ENCODE peak calls at places on chromosomes 7 and 10, in seven cellular contexts. I is fibroblast of lung, U is GM23248, J is heart right ventricle, S is suprapubic skin, K is tibial artery, V is mesendoderm. E is an unnamed sample. For H3K36me3, the result is how much of the 10 kb centered on the place peaks cover.

GRCh38 chr7:74329225-74329624 is 40.0 kb downstream of the CLIP2 start:
- DNase-seq in I (no peak), U (no peak), J (no peak), S (no peak), K (no peak), V (no peak), E (no peak)

GRCh38 chr10:33233191-33233590 is 101.3 kb downstream of the NRP1 start:
- DNase-seq in I (no peak), U (no peak), J (no peak), S (no peak), K (no peak), V (no peak), E (no peak)

GRCh38 chr7:69402696-69403095 is 195.6 kb upstream of the AUTS2 start:
- DNase-seq in I (no peak), U (no peak), J (no peak), S (peak), K (no peak), V (no peak), E (no peak)

GRCh38 chr7:22559829-22560489 is 60.0 kb upstream of the STEAP1B start:
- DNase-seq in I (peak), U (peak), J (peak), S (no peak), K (peak), V (peak), E (peak)

GRCh38 chr10:124728071-124728829 is 15.9 kb downstream of the FAM53B start:
- DNase-seq in I (peak), U (peak), J (no peak), S (peak), K (no peak), V (peak), E (no peak)

GRCh38 chr10:127889605-127890195 is 3.0 kb downstream of the CLRN3 start:
- DNase-seq in I (peak), U (peak), J (no peak), S (no peak), K (no peak), V (no peak), E (no peak)

GRCh38 chr7:100105534-100105933 is 4.1 kb downstream of the AP4M1 start:
- DNase-seq in I (no peak), U (no peak), J (no peak), S (no peak), K (no peak), V (no peak), E (no peak)

GRCh38 chr10:25300073-25300472 is 125.3 kb downstream of the GPR158 start:
- DNase-seq in I (no peak), U (no peak), J (no peak), S (no peak), K (no peak), V (peak), E (no peak)

GRCh38 chr7:18770154-18770807 is 274.7 kb downstream of the HDAC9 start:
- DNase-seq in I (peak), U (peak), J (no peak), S (no peak), K (no peak), V (no peak), E (no peak)

GRCh38 chr10:8061274-8062211 is 7.1 kb downstream of the GATA3 start:
- DNase-seq in I (no peak), U (no peak), J (no peak), S (no peak), K (no peak), V (peak), E (no peak)

GRCh38 chr7:138603549-138604324 is 97.4 kb downstream of the SVOPL start:
- DNase-seq in I (no peak), U (no peak), J (no peak), S (no peak), K (no peak), V (no peak), E (no peak)

GRCh38 chr7:27172388-27172774 is 1.7 kb downstream of the HOXA10 start:
- DNase-seq in I (no peak), U (peak), J (no peak), S (peak), K (peak), V (no peak), E (peak)

GRCh38 chr7:107865956-107866775 is 24.8 kb upstream of the DLD start:
- DNase-seq in I (no peak), U (peak), J (no peak), S (no peak), K (no peak), V (no peak), E (no peak)

GRCh38 chr10:126993208-126993607 is 88.0 kb downstream of the DOCK1 start:
- DNase-seq in I (no peak), U (no peak), J (no peak), S (no peak), K (no peak), V (no peak), E (no peak)

GRCh38 chr10:79431891-79432831 is 13.3 kb downstream of the ZCCHC24 start:
- DNase-seq in I (peak), U (peak), J (no peak), S (no peak), K (peak), V (no peak), E (no peak)

GRCh38 chr7:5429253-5429856 is 5.7 kb upstream of the TNRC18 start:
- DNase-seq in I (peak), U (peak), J (peak), S (no peak), K (no peak), V (peak), E (peak)

GRCh38 chr7:30433082-30433481 is 45.5 kb downstream of the NOD1 start:
- DNase-seq in I (peak), U (peak), J (peak), S (no peak), K (peak), V (peak), E (peak)

GRCh38 chr10:71684356-71685173 is 35.0 kb downstream of the C10orf105 start:
- DNase-seq in I (no peak), U (peak), J (no peak), S (no peak), K (no peak), V (peak), E (no peak)

GRCh38 chr10:132389631-132390454 is 7.2 kb upstream of the PWWP2B start:
- DNase-seq in I (peak), U (peak), J (no peak), S (peak), K (peak), V (no peak), E (peak)

GRCh38 chr10:65949543-65949942 is 976.3 kb upstream of the LRRTM3 start:
- DNase-seq in I (no peak), U (no peak), J (no peak), S (no peak), K (no peak), V (no peak), E (no peak)

GRCh38 chr7:90433221-90433620 is 30.0 kb downstream of the CLDN12 start:
- DNase-seq in I (no peak), U (no peak), J (no peak), S (no peak), K (no peak), V (no peak), E (no peak)

GRCh38 chr10:33612116-33612515 is 277.6 kb upstream of the NRP1 start:
- DNase-seq in I (peak), U (peak), J (no peak), S (no peak), K (no peak), V (no peak), E (no peak)

GRCh38 chr7:30963842-30964241 is at the start of gene GHRHR:
- DNase-seq in I (no peak), U (no peak), J (no peak), S (no peak), K (no peak), V (no peak), E (no peak)

GRCh38 chr7:155278921-155279320 is 18.8 kb upstream of the INSIG1 start:
- DNase-seq in I (no peak), U (no peak), J (no peak), S (peak), K (peak), V (no peak), E (no peak)

GRCh38 chr7:102978280-102978679 is 65.5 kb downstream of the LRRC17 start:
- DNase-seq in I (peak), U (peak), J (peak), S (no peak), K (peak), V (peak), E (no peak)

GRCh38 chr10:14327535-14327934 is 3.2 kb downstream of the FRMD4A start:
- DNase-seq in I (no peak), U (no peak), J (no peak), S (no peak), K (no peak), V (no peak), E (no peak)

GRCh38 chr10:69337312-69338132 is 59.2 kb downstream of the HK1 start:
- DNase-seq in I (peak), U (peak), J (peak), S (peak), K (no peak), V (peak), E (peak)

GRCh38 chr7:106772655-106773108 is 92.4 kb upstream of the PIK3CG start:
- DNase-seq in I (peak), U (peak), J (no peak), S (no peak), K (no peak), V (no peak), E (no peak)

GRCh38 chr7:32019008-32019578 is 51.1 kb downstream of the PDE1C start:
- DNase-seq in I (no peak), U (no peak), J (no peak), S (no peak), K (no peak), V (peak), E (no peak)

GRCh38 chr10:73182568-73182967 is 14.6 kb downstream of the FAM149B1 start:
- DNase-seq in I (no peak), U (peak), J (no peak), S (no peak), K (no peak), V (no peak), E (no peak)

GRCh38 chr10:131546086-131546810 is 234.7 kb upstream of the TCERG1L start:
- DNase-seq in I (no peak), U (no peak), J (no peak), S (no peak), K (no peak), V (peak), E (no peak)

GRCh38 chr7:13262929-13263530 is 575.6 kb downstream of the ARL4A start:
- DNase-seq in I (peak), U (peak), J (no peak), S (no peak), K (no peak), V (peak), E (no peak)

GRCh38 chr10:13712799-13713581 is 126.2 kb downstream of the PRPF18 start:
- DNase-seq in I (peak), U (peak), J (peak), S (peak), K (peak), V (peak), E (peak)

GRCh38 chr10:119005377-119006043 is 24.0 kb upstream of the NANOS1 start:
- DNase-seq in I (peak), U (no peak), J (no peak), S (no peak), K (no peak), V (no peak), E (no peak)

GRCh38 chr10:22321156-22321711 is 335 bp downstream of the BMI1 start:
- DNase-seq in I (peak), U (peak), J (peak), S (peak), K (peak), V (peak), E (peak)

GRCh38 chr10:26858707-26859034 is 2.1 kb downstream of the ABI1 start:
- DNase-seq in I (peak), U (peak), J (no peak), S (no peak), K (no peak), V (no peak), E (no peak)
- H3K4me3 ChIP-seq in I (peak), U (peak), J (peak), S (peak), K (peak), V (no peak), E (peak)

GRCh38 chr7:2651847-2652735 is 20.3 kb downstream of the TTYH3 start:
- DNase-seq in I (no peak), U (no peak), J (peak), S (no peak), K (no peak), V (no peak), E (no peak)
- H3K36me3 ChIP-seq in I (under half), U (under half), J (under half), S (half or more), K (half or more), V (under half), E (under half)

GRCh38 chr7:233456-234035 is 41.2 kb downstream of the FAM20C start:
- DNase-seq in I (peak), U (peak), J (peak), S (no peak), K (no peak), V (no peak), E (peak)
- H3K27ac ChIP-seq in I (peak), U (peak), J (peak), S (peak), K (peak), V (no peak), E (peak)

DNA sequence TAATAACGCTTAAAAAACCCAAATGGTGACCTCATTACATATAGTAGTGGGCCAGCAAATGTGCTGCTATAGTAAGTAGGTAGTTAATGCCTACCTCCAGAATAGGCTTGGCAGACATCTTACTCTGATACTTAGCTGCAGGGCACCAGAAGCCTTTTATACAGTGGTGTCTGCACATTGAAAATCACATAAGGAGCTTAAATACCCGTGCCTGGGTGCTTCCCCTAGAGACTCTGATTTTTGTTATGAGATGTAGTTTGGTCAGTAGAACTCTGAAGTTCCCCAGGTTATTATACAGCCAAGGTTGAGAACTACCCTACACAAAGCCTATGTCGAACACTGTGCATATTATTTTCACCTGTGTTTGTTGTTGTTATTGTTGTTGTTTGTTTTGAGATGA is 47.2 kb downstream of the ANKIB1 start:
- DNase-seq in I (no peak), U (no peak), J (no peak), S (no peak), K (no peak), V (no peak), E (no peak)
- H3K4me3 ChIP-seq in I (no peak), U (no peak), J (no peak), S (no peak), K (no peak), V (no peak), E (no peak)

GRCh38 chr7:45075871-45076796 is 12.6 kb downstream of the NACAD start:
- DNase-seq in I (no peak), U (no peak), J (no peak), S (no peak), K (no peak), V (no peak), E (no peak)
- H3K36me3 ChIP-seq in I (under half), U (under half), J (half or more), S (half or more), K (half or more), V (under half), E (half or more)

DNA sequence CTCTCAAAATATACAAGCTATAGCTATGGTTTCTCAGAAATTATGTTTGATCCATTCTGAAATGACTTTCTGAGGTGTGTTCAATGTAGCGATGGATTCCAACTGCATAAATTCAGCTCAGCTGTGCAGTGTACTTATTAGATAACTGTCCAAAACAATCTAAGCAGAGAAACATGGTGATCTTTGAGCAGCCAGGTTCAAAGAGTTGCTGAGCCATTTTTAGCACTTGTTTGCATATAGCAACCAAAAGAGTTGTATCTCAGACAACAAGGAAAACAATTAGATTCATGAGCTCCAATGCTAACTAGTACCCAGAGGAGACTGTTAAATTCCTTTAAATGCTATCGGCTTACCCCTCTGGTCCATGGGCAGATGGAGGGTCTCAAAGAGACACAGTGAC is 15.9 kb upstream of the KCNIP2 start:
- DNase-seq in I (no peak), U (no peak), J (no peak), S (no peak), K (no peak), V (no peak), E (no peak)
- H3K27ac ChIP-seq in I (no peak), U (no peak), J (peak), S (no peak), K (no peak), V (no peak), E (peak)

DNA sequence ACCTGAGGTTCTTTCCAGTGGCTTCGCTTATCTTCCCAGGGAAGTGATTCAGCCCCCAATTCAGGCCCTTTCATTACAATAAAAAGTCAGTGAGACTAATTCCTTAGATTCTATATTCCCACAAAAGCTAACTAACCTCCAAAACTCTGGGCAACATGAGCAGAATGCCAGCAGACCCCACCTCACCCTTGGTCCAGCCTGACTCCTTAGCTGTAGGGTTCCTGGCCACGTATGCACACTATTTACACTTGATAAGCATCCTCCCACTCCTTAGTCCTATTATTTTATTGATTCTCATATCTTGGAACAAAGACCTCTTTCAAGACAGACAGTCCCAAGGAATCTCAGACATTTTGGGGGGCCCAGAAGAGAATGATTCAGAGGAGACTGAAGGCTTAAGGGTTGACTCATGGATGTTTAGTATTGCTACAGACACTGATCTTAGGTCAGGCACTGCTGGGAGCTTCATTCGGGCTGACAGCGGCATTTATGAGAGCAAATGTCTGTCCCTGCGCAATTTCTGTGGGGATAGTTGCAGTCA is 162.6 kb upstream of the GDF10 start:
- DNase-seq in I (peak), U (peak), J (no peak), S (no peak), K (no peak), V (no peak), E (no peak)
- H3K4me3 ChIP-seq in I (no peak), U (peak), J (no peak), S (no peak), K (no peak), V (no peak), E (no peak)

GRCh38 chr10:121509776-121510175 is 88.5 kb downstream of the FGFR2 start:
- DNase-seq in I (no peak), U (no peak), J (no peak), S (no peak), K (no peak), V (no peak), E (no peak)
- H3K36me3 ChIP-seq in I (under half), U (under half), J (under half), S (under half), K (under half), V (under half), E (under half)